ENCODE peak calls at places on chromosomes 5 and 9, in six cellular contexts. H is astrocyte; O is GM12878; R is mucosa of descending colon; Y is kidney; F is CD8-positive, alpha-beta T cell. Z is an unnamed sample.

GRCh38 chr5:101102506-101102905 is 199.4 kb upstream of the ST8SIA4 start:
- DNase-seq in Y (no peak), O (no peak), H (no peak), F (no peak), R (no peak), Z (no peak)

GRCh38 chr9:127734747-127735529 is at the start of gene TOR2A:
- DNase-seq in Y (peak; percentile 99), R (peak; percentile 97), O (peak; percentile 81), H (peak; percentile 85), F (peak; percentile 99), Z (peak; percentile 98)

GRCh38 chr5:92916036-92916435 is 665.0 kb downstream of the NR2F1-AS1 start:
- DNase-seq in F (no peak), Y (no peak), R (no peak), O (no peak), H (peak; percentile 29), Z (no peak)

GRCh38 chr5:122195784-122196394 is 66.5 kb downstream of the ZNF474 start:
- DNase-seq in Y (no peak), H (no peak), F (no peak), R (peak; percentile 71), O (no peak), Z (no peak)

GRCh38 chr5:135887881-135888614 is 7.6 kb downstream of the IL9 start:
- DNase-seq in Y (no peak), O (no peak), H (peak; percentile 23), F (no peak), R (no peak), Z (no peak)

GRCh38 chr9:95044731-95045508 is 272.6 kb downstream of the FANCC start:
- DNase-seq in H (no peak), R (peak; percentile 65), O (no peak), F (no peak), Y (peak; percentile 82), Z (no peak)

GRCh38 chr5:92581249-92581648 is 999.8 kb downstream of the NR2F1-AS1 start:
- DNase-seq in H (no peak), Y (no peak), R (no peak), O (no peak), F (no peak), Z (no peak)

GRCh38 chr5:32504923-32505596 is 60.5 kb upstream of the ZFR start:
- DNase-seq in O (no peak), R (peak; percentile 33), F (no peak), Y (peak; percentile 89), H (peak; percentile 93), Z (no peak)

GRCh38 chr5:37916525-37916924 is 76.7 kb upstream of the GDNF start:
- DNase-seq in O (no peak), Y (no peak), H (no peak), F (no peak), R (no peak), Z (no peak)

GRCh38 chr5:54520940-54521339 is 3.4 kb downstream of the SNX18 start:
- DNase-seq in H (no peak), Y (no peak), F (no peak), R (no peak), O (no peak), Z (no peak)

GRCh38 chr9:16221350-16221749 is 649.1 kb downstream of the BNC2 start:
- DNase-seq in F (no peak), H (no peak), Y (peak; percentile 51), R (peak; percentile 21), O (no peak), Z (no peak)

GRCh38 chr9:125795970-125796596 is 48.9 kb downstream of the PBX3 start:
- DNase-seq in Y (no peak), R (no peak), H (no peak), O (no peak), F (no peak), Z (no peak)

GRCh38 chr9:2424564-2425153 is 196.9 kb upstream of the VLDLR start:
- DNase-seq in R (peak; percentile 2), O (no peak), Y (peak; percentile 73), F (no peak), H (peak; percentile 76), Z (no peak)

GRCh38 chr5:69217732-69218568 is 16.7 kb upstream of the CDK7 start:
- DNase-seq in R (peak; percentile 94), Y (peak; percentile 99), O (peak; percentile 69), H (peak; percentile 74), F (peak; percentile 94), Z (peak; percentile 98)
- TF ChIP-seq CTCF in R (no peak), Y (no peak), O (no peak), H (no peak), F (no peak), Z (peak; percentile 16)

DNA sequence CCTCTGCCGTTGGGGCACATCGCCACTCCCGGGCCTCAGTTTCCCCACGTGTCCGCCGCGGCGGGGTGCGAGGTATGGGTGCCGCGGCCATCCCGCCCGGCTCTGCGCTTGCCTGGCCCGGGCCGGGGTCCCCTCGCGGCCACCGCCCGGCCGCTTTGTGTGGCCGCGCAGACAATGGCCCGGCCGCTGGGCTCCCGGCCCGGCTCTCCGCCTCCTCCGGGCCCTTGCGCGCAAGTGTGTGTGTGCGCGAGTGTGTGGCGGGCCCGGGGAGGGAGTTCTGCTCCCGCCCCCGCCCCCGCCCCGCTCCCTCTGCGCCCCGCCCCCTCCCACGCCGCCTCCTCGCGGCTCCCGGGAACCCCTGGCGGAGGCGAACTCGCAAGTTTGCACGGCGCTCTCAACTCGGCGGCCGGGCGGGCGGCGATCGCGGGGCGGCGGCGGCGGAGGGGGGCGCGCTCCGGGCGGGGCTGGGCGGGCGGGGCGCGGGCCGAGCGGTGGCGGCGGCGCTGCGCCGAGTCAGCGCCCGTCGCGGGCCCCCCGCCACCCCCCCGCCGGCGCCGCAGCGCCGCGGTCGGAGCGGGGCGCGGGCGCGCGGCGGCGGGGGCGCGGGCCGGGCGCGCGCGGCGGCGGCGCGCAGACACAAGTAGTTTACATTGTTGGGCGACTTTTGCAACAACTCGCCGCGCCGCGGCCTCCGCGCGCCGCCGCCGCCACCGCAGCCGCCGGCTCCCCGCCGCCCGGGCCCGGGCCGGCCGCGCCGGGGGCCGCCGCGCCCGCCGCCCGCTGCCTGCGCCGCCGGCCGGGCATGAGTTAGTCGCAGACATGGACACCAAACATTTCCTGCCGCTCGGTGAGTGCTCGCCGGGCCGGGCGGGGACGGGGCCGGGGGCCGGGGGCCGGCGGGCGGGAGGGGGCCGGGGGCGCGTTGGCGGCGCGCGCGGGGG is at the start of gene RXRA:
- DNase-seq in F (peak; percentile 79), H (peak; percentile 77), R (peak; percentile 81), O (no peak), Y (peak; percentile 96), Z (peak; percentile 94)
- H3K4me1 ChIP-seq in F (peaks cover 16% of the 10 kb centered on the region), H (peaks cover 44% of the 10 kb centered on the region), R (peaks cover 44% of the 10 kb centered on the region), O (no peaks in the 10 kb centered on the region), Y (peaks cover 57% of the 10 kb centered on the region), Z (peaks cover 52% of the 10 kb centered on the region)

GRCh38 chr5:73496984-73497457 is 1.2 kb upstream of the BTF3 start:
- DNase-seq in H (peak; percentile 47), Y (no peak), R (no peak), O (no peak), F (no peak), Z (no peak)
- TF ChIP-seq CTCF in H (peak; percentile 54), Y (peak; percentile 2), R (no peak), O (no peak), F (no peak), Z (no peak)

GRCh38 chr5:158466196-158466595 is 607.3 kb upstream of the CLINT1 start:
- DNase-seq in R (no peak), F (no peak), H (no peak), O (no peak), Y (no peak), Z (no peak)

GRCh38 chr5:158463971-158464370 is 605.0 kb upstream of the CLINT1 start:
- DNase-seq in R (no peak), Y (no peak), F (no peak), H (no peak), O (no peak), Z (no peak)

GRCh38 chr5:158465379-158465972 is 606.5 kb upstream of the CLINT1 start:
- DNase-seq in F (no peak), H (no peak), R (no peak), Y (no peak), O (no peak), Z (no peak)

GRCh38 chr5:158463188-158463587 is 604.2 kb upstream of the CLINT1 start:
- DNase-seq in O (no peak), R (no peak), H (no peak), Y (no peak), F (no peak), Z (no peak)

DNA sequence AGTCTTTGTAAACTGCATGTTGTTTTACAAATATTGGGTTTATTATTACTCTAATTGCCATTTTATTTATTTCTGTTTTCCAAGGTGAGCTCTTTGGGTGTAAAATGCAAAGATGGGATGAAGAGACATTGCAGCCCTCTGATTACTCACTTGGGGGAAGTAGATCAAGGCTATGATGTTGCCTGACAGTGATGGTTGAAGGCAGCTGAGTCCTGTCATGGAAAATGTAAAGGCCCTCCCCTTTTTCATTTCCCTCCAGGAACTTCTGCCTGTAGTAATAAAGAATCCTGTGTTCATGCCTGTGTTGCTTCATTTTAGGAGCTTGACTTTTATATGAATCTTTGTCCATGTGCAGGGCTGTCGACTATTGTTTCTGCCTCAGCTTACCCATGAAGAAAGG is 605.4 kb upstream of the CLINT1 start:
- DNase-seq in O (no peak), F (no peak), R (no peak), Y (no peak), H (no peak), Z (no peak)
- H3K4me1 ChIP-seq in O (no peaks in the 10 kb centered on the region), F (no peaks in the 10 kb centered on the region), R (no peaks in the 10 kb centered on the region), Y (no peaks in the 10 kb centered on the region), H (no peaks in the 10 kb centered on the region), Z (peaks cover 27% of the 10 kb centered on the region)